ENCODE peak calls at places on chromosomes 16 and 17, in six cellular contexts. Y, Q, C, E, L and J are unnamed samples.

GRCh38 chr17:43314582-43314981 is 80.8 kb upstream of the RNU2-1 start:
- DNase-seq in L (no peak), E (peak), Q (peak), Y (no peak), C (peak), J (no peak)

GRCh38 chr16:86878290-86879160 is 300.2 kb downstream of the FOXL1 start:
- DNase-seq in Q (no peak), C (peak), E (no peak), Y (no peak), L (no peak), J (no peak)

GRCh38 chr17:76384222-76384986 is at the start of gene SPHK1:
- DNase-seq in C (peak), Y (no peak), L (peak), E (peak), Q (peak), J (peak)

GRCh38 chr16:64144612-64145011 is 977.3 kb downstream of the CDH11 start:
- DNase-seq in C (no peak), E (no peak), Q (no peak), Y (no peak), L (no peak), J (no peak)

GRCh38 chr16:82761858-82762257 is 135.1 kb downstream of the CDH13 start:
- DNase-seq in C (peak), L (no peak), Y (no peak), E (no peak), Q (no peak), J (no peak)

GRCh38 chr17:66281671-66282369 is 20.6 kb upstream of the PRKCA start:
- DNase-seq in C (no peak), L (no peak), E (no peak), Y (no peak), Q (no peak), J (no peak)

GRCh38 chr16:85369741-85370528 is 243.2 kb upstream of the GSE1 start:
- DNase-seq in L (peak), Q (peak), E (peak), C (no peak), Y (no peak), J (peak)

GRCh38 chr16:30659507-30660423 is 1.5 kb downstream of the FBRS start:
- DNase-seq in C (peak), E (no peak), Q (peak), Y (no peak), L (no peak), J (no peak)

GRCh38 chr16:88393034-88393433 is 10.3 kb downstream of the ZNF469 start:
- DNase-seq in Q (no peak), L (no peak), C (peak), E (no peak), Y (no peak), J (no peak)

GRCh38 chr17:81735181-81736102 is 23.4 kb downstream of the SLC25A10 start:
- DNase-seq in Q (peak), C (no peak), E (no peak), Y (peak), L (no peak), J (no peak)

GRCh38 chr16:50478773-50479149 is 69.4 kb upstream of the NKD1 start:
- DNase-seq in E (no peak), C (no peak), Y (no peak), L (no peak), Q (peak), J (no peak)

GRCh38 chr16:51151435-51151950 is 423 bp upstream of the SALL1 start:
- DNase-seq in Y (no peak), C (no peak), Q (no peak), L (peak), E (peak), J (peak)

GRCh38 chr16:15484662-15485061 is 50.3 kb downstream of the BMERB1 start:
- DNase-seq in Q (no peak), C (no peak), L (peak), Y (no peak), E (no peak), J (no peak)

GRCh38 chr17:2723997-2724782 is 12.6 kb upstream of the CLUH start:
- DNase-seq in C (no peak), E (peak), Y (no peak), Q (no peak), L (no peak), J (no peak)

GRCh38 chr16:21637032-21637968 is 15.1 kb downstream of the IGSF6 start:
- DNase-seq in Q (no peak), L (no peak), E (no peak), Y (no peak), C (no peak), J (peak)

GRCh38 chr17:80283116-80283852 is 22.6 kb downstream of the RNF213 start:
- DNase-seq in E (no peak), C (no peak), Q (no peak), L (no peak), Y (no peak), J (no peak)

GRCh38 chr17:32269377-32269776 is 3.7 kb downstream of the RHBDL3 start:
- DNase-seq in Y (no peak), C (no peak), L (no peak), Q (no peak), E (no peak), J (no peak)

GRCh38 chr17:73100363-73100762 is 7.9 kb upstream of the SLC39A11 start:
- DNase-seq in Q (peak), C (no peak), L (no peak), Y (no peak), E (no peak), J (no peak)

GRCh38 chr16:69444873-69445517 is 20.6 kb downstream of the CYB5B start:
- DNase-seq in E (no peak), Y (no peak), C (peak), L (no peak), Q (peak), J (no peak)

GRCh38 chr16:67164599-67165061 is at the start of gene HSF4:
- DNase-seq in E (peak), L (peak), Q (peak), Y (no peak), C (no peak), J (no peak)

GRCh38 chr17:74746922-74747321 is 1.5 kb upstream of the NHERF1 start:
- DNase-seq in E (no peak), L (no peak), Y (no peak), C (no peak), Q (peak), J (no peak)

GRCh38 chr17:1272701-1273100 is 2.5 kb downstream of the BHLHA9 start:
- DNase-seq in Y (no peak), Q (no peak), E (no peak), C (no peak), L (no peak), J (no peak)

GRCh38 chr16:73145166-73145565 is 97.2 kb upstream of the ZFHX3 start:
- DNase-seq in L (no peak), E (peak), C (no peak), Y (no peak), Q (no peak), J (no peak)

GRCh38 chr16:80954985-80955384 is 51.7 kb downstream of the CMC2 start:
- DNase-seq in Y (no peak), L (peak), Q (no peak), E (no peak), C (no peak), J (no peak)

GRCh38 chr17:82703935-82704865 is 5.7 kb upstream of the RAB40B start:
- DNase-seq in E (no peak), L (peak), C (no peak), Y (no peak), Q (no peak), J (no peak)

GRCh38 chr17:64627797-64628196 is 34.3 kb downstream of the SMURF2 start:
- DNase-seq in L (peak), E (no peak), Q (no peak), Y (no peak), C (no peak), J (no peak)

GRCh38 chr17:41663451-41664171 is 25.1 kb upstream of the EIF1 start:
- DNase-seq in C (no peak), Q (no peak), Y (no peak), E (no peak), L (no peak), J (no peak)

GRCh38 chr17:75061618-75062017 is 14.6 kb downstream of the KCTD2 start:
- DNase-seq in E (no peak), L (no peak), Y (no peak), C (no peak), Q (no peak), J (no peak)

DNA sequence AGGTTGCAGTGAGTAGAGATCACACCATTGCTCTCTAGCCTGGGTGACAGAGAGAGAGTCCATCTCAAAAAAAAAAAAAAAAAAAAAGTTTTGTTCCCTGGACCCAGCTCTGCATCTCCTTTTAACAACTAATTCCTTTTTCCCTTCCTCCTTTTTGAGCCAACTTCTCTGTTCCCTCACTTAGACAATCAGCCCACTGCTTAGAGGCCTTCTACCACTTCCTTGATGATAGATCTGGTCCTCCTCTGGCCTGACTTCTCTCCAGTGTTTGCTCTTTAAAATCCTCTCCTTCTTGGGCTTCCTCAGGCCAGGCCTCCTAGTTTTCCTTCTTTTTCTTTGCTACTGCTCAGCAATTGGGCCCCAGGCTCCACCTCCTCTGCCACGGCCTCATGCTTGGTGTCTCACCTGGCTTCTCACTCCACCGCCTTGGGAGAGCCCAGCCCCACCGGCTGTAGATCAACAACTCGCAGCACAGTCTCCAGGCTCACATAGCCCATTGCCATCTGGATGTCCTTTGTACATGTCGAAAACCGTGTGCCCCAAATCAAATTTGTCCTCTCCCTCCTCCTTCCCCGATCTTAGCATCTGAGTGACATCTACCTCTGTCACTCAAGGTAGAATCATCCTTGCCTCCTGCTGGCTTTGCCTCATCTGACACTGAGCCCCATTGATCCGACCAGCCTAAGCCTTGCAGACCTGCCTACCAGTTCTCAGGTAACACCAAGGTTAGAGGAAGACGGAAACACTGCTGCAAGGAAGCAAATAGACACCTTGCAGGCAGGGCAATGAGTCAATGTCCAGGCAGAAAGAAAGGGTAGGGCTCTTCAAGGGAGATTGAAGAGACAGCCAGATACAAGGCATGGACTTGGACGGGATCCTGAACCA is 17.4 kb downstream of the ARHGAP27 start:
- DNase-seq in C (no peak), E (no peak), Q (no peak), Y (no peak), L (no peak), J (no peak)
- TF ChIP-seq MAX in C (no peak), E (no peak), Q (no peak), Y (no peak), L (no peak), J (no peak)

GRCh38 chr17:78394209-78394608 is 15.8 kb downstream of the PGS1 start:
- DNase-seq in E (no peak), C (no peak), Y (no peak), Q (no peak), L (no peak), J (no peak)
- TF ChIP-seq MAX in E (no peak), C (no peak), Y (no peak), Q (no peak), L (no peak), J (no peak)

DNA sequence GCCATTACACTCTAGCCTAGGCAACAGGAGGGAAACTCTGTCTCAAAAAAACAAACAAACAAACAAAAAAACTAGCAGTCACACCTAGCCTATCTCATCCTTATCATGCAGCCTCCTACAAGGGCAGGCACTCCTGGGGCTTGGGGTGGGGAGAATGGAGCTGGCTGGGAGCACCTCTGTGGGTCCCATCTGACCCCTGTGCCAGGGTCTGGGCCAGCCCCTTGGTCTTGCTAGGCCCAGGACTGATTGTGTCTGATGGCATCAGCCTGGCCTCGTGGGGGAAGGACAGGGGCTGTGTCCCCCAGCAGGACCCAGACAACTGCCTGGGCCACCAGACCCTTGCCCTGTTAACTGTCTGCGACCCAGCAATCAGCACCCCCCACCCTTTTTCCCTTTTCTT is 49.8 kb downstream of the SREBF1 start:
- DNase-seq in L (no peak), C (no peak), Y (no peak), Q (no peak), E (no peak), J (no peak)
- TF ChIP-seq MAX in L (no peak), C (no peak), Y (no peak), Q (no peak), E (no peak), J (no peak)

GRCh38 chr17:48601184-48601527 is 3.6 kb downstream of the HOXB6 start:
- DNase-seq in L (no peak), Y (no peak), C (no peak), E (no peak), Q (no peak), J (no peak)

GRCh38 chr17:48600244-48601098 is 4.3 kb downstream of the HOXB6 start:
- DNase-seq in Y (no peak), E (no peak), L (no peak), Q (no peak), C (no peak), J (no peak)

GRCh38 chr17:48603959-48604769 is 622 bp downstream of the HOXB6 start:
- DNase-seq in Q (no peak), C (peak), E (no peak), Y (no peak), L (no peak), J (peak)

GRCh38 chr17:48599373-48599772 is 5.4 kb downstream of the HOXB6 start:
- DNase-seq in C (no peak), Y (no peak), L (no peak), E (no peak), Q (no peak), J (no peak)

DNA sequence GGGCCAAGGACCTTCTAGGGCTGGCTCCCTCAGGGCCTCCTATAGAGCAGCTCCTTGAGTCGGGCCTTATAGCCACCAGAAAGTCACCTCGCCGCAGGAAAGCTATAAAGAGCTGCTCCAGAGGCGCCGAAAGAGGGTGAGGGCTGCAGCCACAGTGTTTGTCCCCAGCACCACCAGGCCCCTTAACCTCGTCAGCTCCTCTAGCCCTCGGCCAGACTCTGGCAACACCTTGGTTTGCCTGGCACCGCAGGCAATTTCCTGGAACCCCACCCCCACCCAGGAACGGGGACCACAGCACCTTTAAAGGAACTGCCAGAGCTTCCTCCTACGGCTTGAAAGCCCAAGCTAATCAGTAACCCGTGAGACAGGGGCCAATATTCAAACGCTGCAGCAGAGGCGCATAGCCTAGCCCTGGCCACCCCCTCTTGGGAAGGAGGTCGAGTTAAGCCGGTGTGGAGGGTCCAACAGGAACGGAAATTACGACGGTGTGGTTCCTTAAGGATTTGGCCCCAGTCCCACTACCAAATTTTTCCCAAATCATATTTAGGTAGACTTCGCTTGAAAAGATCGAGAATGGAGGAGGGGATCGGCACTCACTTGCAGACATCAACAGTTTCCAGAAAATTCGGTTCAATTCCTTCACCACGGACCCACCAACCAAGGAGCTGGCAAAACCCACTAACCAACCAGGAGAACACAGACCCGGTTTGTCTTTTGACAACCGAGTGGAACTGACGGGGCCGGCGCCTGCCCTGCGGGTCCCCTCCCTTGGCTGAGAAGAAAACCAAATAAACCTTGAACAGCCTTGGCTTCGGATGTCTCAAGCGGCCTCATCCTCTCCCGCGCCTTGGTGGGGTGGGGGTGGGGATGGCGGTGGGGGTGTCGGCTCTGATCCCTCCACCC is 3.0 kb downstream of the HOXB6 start:
- DNase-seq in L (no peak), C (no peak), Q (no peak), E (no peak), Y (no peak), J (peak)
- TF ChIP-seq MAX in L (no peak), C (no peak), Q (no peak), E (no peak), Y (no peak), J (no peak)

DNA sequence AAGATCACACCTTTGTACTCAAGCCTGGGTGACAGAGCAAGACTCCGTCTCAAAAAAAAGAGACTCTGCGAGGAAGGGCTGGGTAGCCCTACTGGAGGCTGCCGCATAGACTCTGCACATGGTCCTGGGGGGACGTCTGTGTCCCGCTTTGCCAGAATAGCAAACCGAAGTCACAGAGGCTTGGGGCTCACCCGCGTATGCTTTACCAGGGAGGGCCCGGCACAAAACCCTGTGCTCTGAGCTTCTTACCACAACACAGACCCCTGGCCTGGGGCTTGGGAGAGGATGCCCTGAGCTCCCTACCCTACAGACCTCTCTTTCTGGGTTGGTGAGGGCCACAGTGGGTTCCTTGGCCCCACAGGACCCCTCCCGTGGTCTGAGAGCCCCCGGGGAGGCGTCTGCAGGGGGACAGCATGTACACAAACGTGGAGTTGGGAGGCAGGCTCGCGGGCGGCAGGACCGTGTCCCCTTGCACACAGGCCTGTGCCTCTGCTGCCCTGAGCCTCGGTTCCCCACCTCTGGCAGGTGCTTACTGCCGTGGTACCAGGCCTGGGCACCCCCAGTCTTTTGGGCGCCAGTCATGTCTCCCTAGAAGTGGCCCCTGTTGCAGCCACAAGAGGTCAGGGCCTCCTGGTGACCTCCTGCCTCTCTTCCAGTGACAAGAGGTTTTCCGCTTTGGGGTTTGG is 13.8 kb downstream of the CPNE7 start:
- DNase-seq in Q (no peak), L (no peak), E (no peak), C (no peak), Y (no peak), J (no peak)
- TF ChIP-seq MAX in Q (no peak), L (no peak), E (no peak), C (no peak), Y (no peak), J (no peak)

GRCh38 chr17:4852504-4853075 is 19.4 kb downstream of the MINK1 start:
- DNase-seq in L (peak), Y (no peak), Q (no peak), E (no peak), C (peak), J (peak)

GRCh38 chr17:4853195-4853762 is 20.1 kb downstream of the MINK1 start:
- DNase-seq in Y (no peak), Q (no peak), L (no peak), C (no peak), E (no peak), J (no peak)

GRCh38 chr17:4856271-4856936 is 23.3 kb downstream of the MINK1 start:
- DNase-seq in E (no peak), Y (no peak), C (peak), L (no peak), Q (no peak), J (no peak)

GRCh38 chr17:4856937-4857314 is 23.8 kb downstream of the MINK1 start:
- DNase-seq in Y (no peak), Q (no peak), E (no peak), C (no peak), L (no peak), J (no peak)

DNA sequence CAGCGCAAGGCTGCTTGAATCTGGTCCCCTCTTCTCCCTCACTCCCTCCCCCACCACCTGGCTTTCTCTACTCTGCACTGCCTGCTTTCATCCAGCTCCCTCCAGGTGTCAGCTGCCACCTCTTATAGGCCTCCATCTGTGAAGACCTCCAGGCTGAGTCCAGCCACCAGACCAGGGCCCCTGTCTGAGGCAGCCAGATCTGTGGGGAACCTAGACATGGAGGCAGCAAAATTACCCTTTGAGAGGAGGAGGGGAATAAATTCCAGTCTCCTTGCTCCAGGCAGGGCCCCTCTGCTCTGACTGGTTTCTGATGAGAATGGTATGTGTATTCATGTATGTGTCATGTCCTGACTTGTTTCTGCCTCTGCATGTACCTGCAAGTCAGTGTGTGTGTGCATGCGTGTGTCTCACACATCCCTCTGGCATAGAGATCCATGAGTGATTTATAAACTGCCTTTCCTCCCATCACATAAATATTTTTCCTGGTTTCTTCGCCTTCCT is 21.1 kb downstream of the MINK1 start:
- DNase-seq in Q (no peak), C (peak), L (peak), E (no peak), Y (no peak), J (peak)
- TF ChIP-seq MAX in Q (no peak), C (no peak), L (no peak), E (no peak), Y (no peak), J (no peak)

GRCh38 chr17:48610282-48611211 is at the start of gene HOXB7:
- DNase-seq in Q (no peak), L (no peak), E (no peak), C (peak), Y (no peak), J (peak)
- TF ChIP-seq MAX in Q (no peak), L (no peak), E (peak), C (peak), Y (peak), J (peak)

GRCh38 chr16:53605979-53606378 is 97.7 kb downstream of the RPGRIP1L start:
- DNase-seq in E (no peak), Q (no peak), Y (no peak), L (no peak), C (no peak), J (no peak)
- TF ChIP-seq MAX in E (no peak), Q (no peak), Y (no peak), L (no peak), C (no peak), J (no peak)